ENCODE peak calls at places on chromosomes 11 and 22, in four cellular contexts. One of them, this sample, is unnamed.

GRCh38 chr22:35422145-35422544 is 22.2 kb downstream of the MCM5 start:
- DNase-seq in tibial nerve: no peak
- DNase-seq in astrocyte of the spinal cord: no peak
- DNase-seq in cardiac muscle cell: no peak
- DNase-seq in this sample: no peak

GRCh38 chr22:24894220-24894975 is 52.1 kb downstream of the LHFPL7 start:
- DNase-seq in astrocyte of the spinal cord: peak; percentile 98
- DNase-seq in tibial nerve: peak; percentile 73
- DNase-seq in cardiac muscle cell: peak; percentile 96
- DNase-seq in this sample: peak; percentile 99

GRCh38 chr11:67024410-67024809 is 1.5 kb downstream of the SYT12 start:
- DNase-seq in cardiac muscle cell: no peak
- DNase-seq in astrocyte of the spinal cord: no peak
- DNase-seq in tibial nerve: no peak
- DNase-seq in this sample: no peak

GRCh38 chr11:112518371-112518770 is 257.7 kb upstream of the PLET1 start:
- DNase-seq in astrocyte of the spinal cord: no peak
- DNase-seq in tibial nerve: no peak
- DNase-seq in cardiac muscle cell: no peak
- DNase-seq in this sample: no peak

GRCh38 chr22:39529487-39529851 is 3.1 kb downstream of the RPS19BP1 start:
- DNase-seq in cardiac muscle cell: no peak
- DNase-seq in astrocyte of the spinal cord: no peak
- DNase-seq in tibial nerve: no peak
- DNase-seq in this sample: no peak

GRCh38 chr11:96342131-96342970 is 644 bp downstream of the MAML2 start:
- DNase-seq in astrocyte of the spinal cord: no peak
- DNase-seq in cardiac muscle cell: no peak
- DNase-seq in tibial nerve: no peak
- DNase-seq in this sample: no peak

GRCh38 chr22:42933783-42934144 is 76.7 kb upstream of the ARFGAP3 start:
- DNase-seq in cardiac muscle cell: peak; percentile 93
- DNase-seq in tibial nerve: no peak
- DNase-seq in astrocyte of the spinal cord: peak; percentile 97
- DNase-seq in this sample: peak; percentile 96

GRCh38 chr11:121071456-121072236 is 29.4 kb upstream of the TECTA start:
- DNase-seq in tibial nerve: no peak
- DNase-seq in astrocyte of the spinal cord: no peak
- DNase-seq in cardiac muscle cell: no peak
- DNase-seq in this sample: no peak

GRCh38 chr11:43358308-43358669 is 431 bp upstream of the TTC17 start:
- DNase-seq in cardiac muscle cell: peak; percentile 7
- DNase-seq in astrocyte of the spinal cord: peak; percentile 19
- DNase-seq in tibial nerve: no peak
- DNase-seq in this sample: no peak

GRCh38 chr22:29663230-29663826 is 56.5 kb upstream of the CABP7 start:
- DNase-seq in tibial nerve: no peak
- DNase-seq in astrocyte of the spinal cord: peak; percentile 19
- DNase-seq in cardiac muscle cell: no peak
- DNase-seq in this sample: no peak

GRCh38 chr22:27918351-27919221 is 470 bp downstream of the PITPNB start:
- DNase-seq in tibial nerve: peak; percentile 15
- DNase-seq in cardiac muscle cell: peak; percentile 59
- DNase-seq in astrocyte of the spinal cord: peak; percentile 60
- DNase-seq in this sample: peak; percentile 54

GRCh38 chr11:120122921-120123683 is 14.8 kb downstream of the TRIM29 start:
- DNase-seq in tibial nerve: no peak
- DNase-seq in cardiac muscle cell: no peak
- DNase-seq in astrocyte of the spinal cord: no peak
- DNase-seq in this sample: no peak

GRCh38 chr11:2122222-2122906 is 16.8 kb downstream of the IGF2 start:
- DNase-seq in tibial nerve: no peak
- DNase-seq in cardiac muscle cell: peak; percentile 33
- DNase-seq in astrocyte of the spinal cord: peak; percentile 78
- DNase-seq in this sample: peak; percentile 11
- H3K4me3 ChIP-seq in tibial nerve: no peak overlapping the region
- H3K4me3 ChIP-seq in cardiac muscle cell: no peak overlapping the region
- H3K4me3 ChIP-seq in astrocyte of the spinal cord: no peak overlapping the region
- H3K4me3 ChIP-seq in this sample: no peak overlapping the region

GRCh38 chr22:31039393-31039792 is 41.7 kb upstream of the SMTN start:
- DNase-seq in astrocyte of the spinal cord: no peak
- DNase-seq in tibial nerve: peak; percentile 19
- DNase-seq in cardiac muscle cell: peak; percentile 68
- DNase-seq in this sample: peak; percentile 64

GRCh38 chr22:31038686-31039085 is 42.4 kb upstream of the SMTN start:
- DNase-seq in astrocyte of the spinal cord: no peak
- DNase-seq in tibial nerve: no peak
- DNase-seq in cardiac muscle cell: no peak
- DNase-seq in this sample: no peak

GRCh38 chr22:31040542-31041398 is 40.3 kb upstream of the SMTN start:
- DNase-seq in astrocyte of the spinal cord: no peak
- DNase-seq in cardiac muscle cell: no peak
- DNase-seq in tibial nerve: no peak
- DNase-seq in this sample: no peak

DNA sequence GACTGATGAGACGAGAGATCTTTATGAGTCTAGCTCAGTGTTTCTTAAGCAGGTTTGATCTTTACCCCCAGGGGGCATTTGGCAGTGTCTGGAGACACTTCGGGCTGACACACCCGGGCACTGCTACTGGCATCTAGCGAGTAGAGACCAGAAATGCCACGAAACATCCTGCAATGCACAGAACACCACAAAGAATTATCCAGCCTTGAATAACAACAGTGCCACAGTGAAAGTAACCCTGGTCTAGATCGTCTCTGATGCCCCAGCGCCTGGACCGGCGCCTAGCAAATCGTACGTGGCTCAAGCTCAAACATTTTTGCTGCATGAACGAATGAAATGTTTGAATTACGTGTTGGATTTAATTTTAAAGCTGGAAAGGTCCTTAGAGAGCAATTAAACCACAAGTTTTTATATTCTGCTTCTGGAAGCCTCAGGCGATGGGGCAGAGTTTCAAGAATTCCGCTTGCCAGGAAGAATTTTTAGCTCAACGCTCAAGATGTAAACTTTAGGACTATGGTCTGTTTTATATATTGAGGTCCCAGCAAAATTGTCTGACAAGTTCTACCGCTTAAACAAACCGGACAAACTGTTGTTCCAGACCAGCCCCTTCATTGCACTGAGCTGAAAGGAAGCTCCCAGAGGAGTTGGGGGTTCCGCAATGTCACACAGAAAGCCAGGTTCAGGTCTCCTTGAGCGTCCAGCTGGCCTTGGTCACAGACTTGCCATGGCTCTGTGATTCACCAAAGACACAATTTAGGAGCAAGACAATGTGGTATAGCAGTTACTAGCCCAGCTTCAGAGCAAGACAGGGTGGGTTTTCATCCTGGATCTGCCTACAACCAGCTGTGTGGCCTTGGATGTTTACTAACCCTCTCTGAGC is 44.2 kb upstream of the SMTN start:
- DNase-seq in tibial nerve: no peak
- DNase-seq in astrocyte of the spinal cord: no peak
- DNase-seq in cardiac muscle cell: peak; percentile 38
- DNase-seq in this sample: no peak
- TF ChIP-seq CTCF in tibial nerve: no peak
- TF ChIP-seq CTCF in astrocyte of the spinal cord: no peak
- TF ChIP-seq CTCF in cardiac muscle cell: peak; percentile 12
- TF ChIP-seq CTCF in this sample: no peak

DNA sequence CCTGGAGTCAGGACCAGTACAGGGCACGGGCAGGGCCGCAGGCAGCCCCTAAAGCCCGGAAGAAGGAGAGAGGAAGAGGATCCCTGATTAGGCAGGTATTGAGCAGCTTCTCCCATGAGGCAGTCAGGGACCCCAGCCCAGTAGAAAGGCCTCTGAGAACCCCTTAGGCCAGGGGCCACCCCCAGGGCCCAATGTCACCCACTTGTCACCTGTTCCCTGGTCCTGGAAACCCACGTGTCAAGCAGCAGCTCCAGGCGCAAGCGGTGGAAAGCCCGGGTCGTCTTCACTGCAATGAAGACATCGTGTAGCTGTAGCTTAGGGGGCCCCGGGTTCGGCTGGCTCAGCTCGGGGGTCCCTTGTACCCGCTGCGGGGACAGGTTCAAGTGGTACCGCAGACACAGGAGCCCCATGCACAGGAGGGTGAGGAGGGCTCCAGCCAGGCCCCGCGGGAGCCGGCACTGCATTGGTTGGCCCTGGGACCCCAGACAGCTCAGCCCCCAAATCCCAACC is 415 bp downstream of the MFNG start:
- DNase-seq in astrocyte of the spinal cord: no peak
- DNase-seq in tibial nerve: no peak
- DNase-seq in cardiac muscle cell: no peak
- DNase-seq in this sample: no peak
- H3K4me3 ChIP-seq in astrocyte of the spinal cord: no peak overlapping the region
- H3K4me3 ChIP-seq in tibial nerve: peak overlapping the region; percentile 29
- H3K4me3 ChIP-seq in cardiac muscle cell: no peak overlapping the region
- H3K4me3 ChIP-seq in this sample: no peak overlapping the region

GRCh38 chr22:48088226-48088625 is 1325.8 kb downstream of the TBC1D22A start:
- DNase-seq in tibial nerve: no peak
- DNase-seq in astrocyte of the spinal cord: no peak
- DNase-seq in cardiac muscle cell: no peak
- DNase-seq in this sample: no peak
- TF ChIP-seq CTCF in tibial nerve: no peak
- TF ChIP-seq CTCF in astrocyte of the spinal cord: no peak
- TF ChIP-seq CTCF in cardiac muscle cell: no peak
- TF ChIP-seq CTCF in this sample: no peak

GRCh38 chr11:108817971-108818370 is 153.1 kb downstream of the DDX10 start:
- DNase-seq in astrocyte of the spinal cord: no peak
- DNase-seq in tibial nerve: no peak
- DNase-seq in cardiac muscle cell: no peak
- DNase-seq in this sample: no peak

GRCh38 chr11:108819957-108820356 is 155.1 kb downstream of the DDX10 start:
- DNase-seq in astrocyte of the spinal cord: no peak
- DNase-seq in tibial nerve: no peak
- DNase-seq in cardiac muscle cell: no peak
- DNase-seq in this sample: no peak

GRCh38 chr11:108813086-108813485 is 148.2 kb downstream of the DDX10 start:
- DNase-seq in cardiac muscle cell: no peak
- DNase-seq in tibial nerve: no peak
- DNase-seq in astrocyte of the spinal cord: no peak
- DNase-seq in this sample: no peak

GRCh38 chr11:108824601-108825000 is 159.7 kb downstream of the DDX10 start:
- DNase-seq in tibial nerve: no peak
- DNase-seq in astrocyte of the spinal cord: no peak
- DNase-seq in cardiac muscle cell: peak; percentile 12
- DNase-seq in this sample: peak; percentile 36

DNA sequence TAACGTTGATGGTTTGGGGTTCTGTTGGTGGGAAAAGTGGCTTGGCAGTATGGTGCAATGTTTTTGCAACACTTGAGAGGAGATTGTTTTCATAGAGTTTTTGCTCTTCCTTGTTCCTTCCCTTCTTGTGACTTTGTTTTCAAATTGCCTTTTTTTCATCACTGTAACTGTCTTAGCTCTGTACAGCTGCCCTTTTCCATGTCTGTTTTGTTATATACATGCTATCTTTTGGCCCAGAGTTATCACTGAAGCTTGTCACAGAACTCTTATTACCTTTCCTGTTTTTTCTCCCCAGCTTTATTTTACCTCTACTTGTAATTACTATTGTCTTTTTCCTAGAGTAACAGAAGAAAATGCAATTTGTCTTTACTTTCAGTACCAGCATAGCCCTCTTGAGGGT is 154.1 kb downstream of the DDX10 start:
- DNase-seq in tibial nerve: no peak
- DNase-seq in cardiac muscle cell: peak; percentile 15
- DNase-seq in astrocyte of the spinal cord: no peak
- DNase-seq in this sample: no peak
- H3K4me3 ChIP-seq in tibial nerve: no peak overlapping the region
- H3K4me3 ChIP-seq in cardiac muscle cell: no peak overlapping the region
- H3K4me3 ChIP-seq in astrocyte of the spinal cord: no peak overlapping the region
- H3K4me3 ChIP-seq in this sample: no peak overlapping the region

DNA sequence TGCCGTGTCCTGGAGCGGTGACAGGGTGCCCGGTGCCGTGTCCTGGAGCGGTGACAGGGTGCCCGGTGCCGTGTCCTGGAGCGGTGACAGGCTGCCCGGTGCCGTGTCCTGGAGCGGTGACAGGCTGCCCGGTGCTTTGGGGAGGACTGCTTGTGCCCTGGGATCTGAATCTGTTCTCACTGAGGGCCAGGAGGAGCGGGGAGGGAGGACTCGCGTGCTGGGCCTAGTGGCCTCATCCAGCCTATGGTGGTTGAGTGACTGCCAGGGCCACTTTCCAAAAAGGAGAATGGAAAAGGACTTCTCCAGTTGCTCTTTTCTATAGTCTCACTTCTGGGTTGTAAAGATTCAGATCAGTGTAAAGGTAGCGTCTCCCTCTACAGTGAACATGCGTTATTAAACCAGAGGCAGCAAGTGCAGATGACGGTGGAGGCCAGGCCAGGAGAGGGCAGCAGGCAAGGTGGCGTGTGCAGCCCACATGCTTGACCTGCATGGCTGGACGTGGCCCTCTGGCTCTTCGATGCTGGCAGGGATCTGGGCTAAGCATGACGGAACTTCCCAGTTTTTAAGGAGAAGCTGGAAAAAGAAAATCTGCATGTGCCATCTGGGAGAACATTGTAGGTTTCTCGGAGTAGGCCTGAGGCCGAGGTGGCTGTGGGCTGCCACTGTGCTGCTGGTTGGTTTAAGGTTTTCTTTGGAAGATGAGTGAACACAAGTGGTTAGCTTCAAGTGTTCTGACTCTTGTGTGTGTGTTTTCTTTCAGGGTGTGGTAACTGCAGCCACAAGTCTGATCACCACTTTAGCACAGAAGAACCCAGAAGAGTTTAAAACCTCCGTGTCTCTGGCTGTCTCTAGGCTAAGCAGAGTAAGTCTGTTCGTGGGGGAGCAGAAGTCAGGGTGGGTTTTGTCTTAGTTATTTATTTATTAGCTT is 55.0 kb downstream of the AP2A2 start:
- DNase-seq in tibial nerve: peak; percentile 30
- DNase-seq in astrocyte of the spinal cord: peak; percentile 46
- DNase-seq in cardiac muscle cell: no peak
- DNase-seq in this sample: no peak
- TF ChIP-seq CTCF in tibial nerve: no peak
- TF ChIP-seq CTCF in astrocyte of the spinal cord: peak; percentile 16
- TF ChIP-seq CTCF in cardiac muscle cell: peak; percentile 2
- TF ChIP-seq CTCF in this sample: no peak

GRCh38 chr11:694563-695331 is at the start of gene DEAF1:
- DNase-seq in astrocyte of the spinal cord: peak; percentile 98
- DNase-seq in cardiac muscle cell: peak; percentile 99
- DNase-seq in tibial nerve: peak; percentile 99
- DNase-seq in this sample: peak; percentile 98

GRCh38 chr11:691710-692590 is 3.1 kb downstream of the DEAF1 start:
- DNase-seq in astrocyte of the spinal cord: no peak
- DNase-seq in cardiac muscle cell: no peak
- DNase-seq in tibial nerve: no peak
- DNase-seq in this sample: no peak

GRCh38 chr11:692824-693414 is 2.1 kb downstream of the DEAF1 start:
- DNase-seq in astrocyte of the spinal cord: no peak
- DNase-seq in tibial nerve: no peak
- DNase-seq in cardiac muscle cell: no peak
- DNase-seq in this sample: no peak

GRCh38 chr11:693887-694562 is 997 bp downstream of the DEAF1 start:
- DNase-seq in astrocyte of the spinal cord: no peak
- DNase-seq in cardiac muscle cell: no peak
- DNase-seq in tibial nerve: no peak
- DNase-seq in this sample: no peak

GRCh38 chr11:693415-693831 is 1.6 kb downstream of the DEAF1 start:
- DNase-seq in cardiac muscle cell: peak; percentile 23
- DNase-seq in tibial nerve: no peak
- DNase-seq in astrocyte of the spinal cord: no peak
- DNase-seq in this sample: no peak
- H3K4me3 ChIP-seq in cardiac muscle cell: no peak overlapping the region
- H3K4me3 ChIP-seq in tibial nerve: no peak overlapping the region
- H3K4me3 ChIP-seq in astrocyte of the spinal cord: peak overlapping the region; percentile 37
- H3K4me3 ChIP-seq in this sample: peak overlapping the region; percentile 63